ENCODE peak calls at places on chromosome 5, in ten cellular contexts. C is CD4-positive, alpha-beta T cell; Q is AG04450; M is endothelial cell of umbilical vein; U is lower lobe of right lung; V is IMR-90; E is heart left ventricle; T is pancreas; X is trophoblast cell; I is breast epithelium. W is an unnamed sample.

GRCh38 chr5:124139995-124140394 is 606.4 kb downstream of the ZNF608 start:
- DNase-seq in C (no peak), Q (no peak), M (no peak), U (no peak), V (no peak), E (no peak), T (no peak), X (no peak), I (no peak), W (no peak)

GRCh38 chr5:136613243-136613642 is 247.9 kb upstream of the TRPC7 start:
- DNase-seq in C (no peak), Q (no peak), M (no peak), U (no peak), V (no peak), E (no peak), T (no peak), X (no peak), I (no peak), W (no peak)

GRCh38 chr5:180069589-180070247 is 1.8 kb downstream of the RNF130 start:
- DNase-seq in C (no peak), Q (no peak), M (no peak), U (peak), V (no peak), E (peak), T (no peak), X (peak), I (peak), W (peak)

GRCh38 chr5:54904425-54904824 is 81.0 kb downstream of the ESM1 start:
- DNase-seq in C (no peak), Q (peak), M (peak), U (no peak), V (peak), E (no peak), T (no peak), X (peak), I (no peak), W (no peak)

GRCh38 chr5:1745806-1746370 is 53.7 kb downstream of the MRPL36 start:
- DNase-seq in C (no peak), Q (no peak), M (no peak), U (peak), V (no peak), E (peak), T (no peak), X (no peak), I (no peak), W (no peak)

GRCh38 chr5:141858084-141858765 is 20.0 kb downstream of the PCDH1 start:
- DNase-seq in C (no peak), Q (no peak), M (no peak), U (no peak), V (no peak), E (no peak), T (no peak), X (no peak), I (no peak), W (no peak)

GRCh38 chr5:162068412-162068811 is 839 bp downstream of the GABRG2 start:
- DNase-seq in C (no peak), Q (no peak), M (no peak), U (peak), V (no peak), E (no peak), T (peak), X (peak), I (no peak), W (peak)

GRCh38 chr5:119583684-119584083 is 45.7 kb upstream of the FAM170A start:
- DNase-seq in C (no peak), Q (no peak), M (no peak), U (no peak), V (no peak), E (no peak), T (no peak), X (peak), I (no peak), W (no peak)

GRCh38 chr5:141940695-141941271 is 17.1 kb downstream of the DELE1 start:
- DNase-seq in C (no peak), Q (no peak), M (no peak), U (no peak), V (peak), E (no peak), T (no peak), X (no peak), I (no peak), W (peak)

GRCh38 chr5:151178372-151178771 is 20.8 kb upstream of the ANXA6 start:
- DNase-seq in C (no peak), Q (no peak), M (no peak), U (no peak), V (no peak), E (no peak), T (no peak), X (no peak), I (no peak), W (no peak)

GRCh38 chr5:139710370-139711066 is 62.4 kb downstream of the CXXC5 start:
- DNase-seq in C (peak), Q (no peak), M (no peak), U (peak), V (peak), E (peak), T (peak), X (peak), I (peak), W (no peak)

GRCh38 chr5:157217289-157218024 is 36.8 kb downstream of the ITK start:
- DNase-seq in C (peak), Q (no peak), M (no peak), U (no peak), V (no peak), E (no peak), T (no peak), X (no peak), I (no peak), W (no peak)

DNA sequence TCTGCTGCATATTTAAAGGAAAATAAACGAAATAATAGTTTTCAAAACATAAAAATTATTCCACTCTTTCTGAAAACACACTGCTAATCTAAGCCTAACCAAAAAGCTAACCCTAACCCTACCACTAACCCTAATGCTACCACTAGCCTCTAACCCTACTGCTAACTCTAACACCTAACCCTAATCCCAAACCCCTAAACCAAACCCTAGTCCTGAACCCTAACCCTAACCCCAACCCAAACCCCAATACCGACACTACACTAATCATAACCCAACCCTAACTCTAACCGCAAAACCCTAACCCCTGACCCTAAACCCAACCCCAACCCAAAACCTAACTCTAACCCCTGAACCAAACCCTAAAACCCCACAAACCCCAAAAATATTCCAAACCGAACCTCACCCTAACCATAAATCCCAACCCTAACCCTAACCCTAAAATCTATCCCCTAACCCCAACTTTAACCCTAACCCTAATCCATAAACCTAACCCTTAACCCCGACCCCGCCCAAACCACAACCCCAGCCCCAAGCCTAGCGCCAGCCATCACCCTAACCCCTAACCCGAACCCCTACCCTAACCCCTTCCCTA is 41.9 kb upstream of the PLEKHG4B start:
- DNase-seq in C (no peak), Q (no peak), M (no peak), U (no peak), V (no peak), E (no peak), T (no peak), X (no peak), I (no peak), W (no peak)
- H3K27ac ChIP-seq in C (no peak), Q (no peak), M (no peak), U (no peak), V (no peak), E (no peak), T (no peak), X (no peak), I (no peak), W (no peak)

DNA sequence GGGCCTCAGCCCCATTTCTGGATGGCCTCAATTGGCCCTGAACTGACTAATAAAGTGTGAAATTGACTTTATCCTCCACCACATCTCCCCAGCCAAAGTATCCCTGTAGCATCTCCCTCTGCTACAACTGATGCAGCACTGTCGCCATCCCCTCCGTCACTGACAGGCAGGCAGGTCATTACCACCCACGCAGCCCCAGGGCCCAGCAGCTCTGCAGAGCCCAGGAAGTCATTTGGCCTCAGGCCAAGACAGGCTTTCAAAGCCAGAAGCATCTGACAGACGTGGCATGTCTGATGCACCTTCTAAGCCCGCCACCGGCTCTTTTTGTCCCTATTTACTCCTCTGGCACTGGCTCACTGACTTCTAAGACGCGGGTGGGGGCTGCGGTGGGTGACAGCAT is 65.3 kb downstream of the ARHGEF37 start:
- DNase-seq in C (peak), Q (no peak), M (no peak), U (no peak), V (peak), E (peak), T (no peak), X (peak), I (no peak), W (no peak)
- H3K27ac ChIP-seq in C (no peak), Q (no peak), M (no peak), U (no peak), V (no peak), E (no peak), T (no peak), X (no peak), I (no peak), W (no peak)

DNA sequence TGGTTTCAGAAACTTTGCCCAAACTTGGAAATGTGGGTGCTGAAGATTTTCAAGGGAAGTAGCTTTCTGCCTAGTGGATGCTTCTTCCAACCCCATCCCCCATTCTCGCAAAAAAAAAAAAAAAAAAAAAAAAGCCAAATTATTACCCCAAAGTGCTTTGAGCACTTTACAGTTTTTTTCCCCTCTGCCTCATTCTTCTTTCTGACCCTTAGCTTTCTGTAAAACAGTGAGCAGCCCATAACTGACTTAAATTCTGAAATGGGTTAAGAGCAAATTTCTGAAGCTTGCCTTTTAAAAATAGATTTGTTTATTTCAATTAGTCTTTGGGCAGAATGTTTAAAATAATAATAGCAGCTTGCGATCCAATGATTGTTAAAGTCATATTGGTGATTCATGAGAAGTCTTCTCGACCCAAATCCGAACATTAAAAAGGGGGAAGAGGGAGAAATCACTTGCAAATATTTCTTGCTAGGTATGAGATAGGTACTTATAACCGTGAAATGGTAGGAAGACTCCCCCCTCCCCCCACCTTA is 991 bp downstream of the FST start:
- DNase-seq in C (no peak), Q (no peak), M (no peak), U (no peak), V (peak), E (no peak), T (no peak), X (no peak), I (no peak), W (no peak)
- H3K27ac ChIP-seq in C (no peak), Q (peak), M (no peak), U (peak), V (peak), E (peak), T (no peak), X (peak), I (peak), W (no peak)

DNA sequence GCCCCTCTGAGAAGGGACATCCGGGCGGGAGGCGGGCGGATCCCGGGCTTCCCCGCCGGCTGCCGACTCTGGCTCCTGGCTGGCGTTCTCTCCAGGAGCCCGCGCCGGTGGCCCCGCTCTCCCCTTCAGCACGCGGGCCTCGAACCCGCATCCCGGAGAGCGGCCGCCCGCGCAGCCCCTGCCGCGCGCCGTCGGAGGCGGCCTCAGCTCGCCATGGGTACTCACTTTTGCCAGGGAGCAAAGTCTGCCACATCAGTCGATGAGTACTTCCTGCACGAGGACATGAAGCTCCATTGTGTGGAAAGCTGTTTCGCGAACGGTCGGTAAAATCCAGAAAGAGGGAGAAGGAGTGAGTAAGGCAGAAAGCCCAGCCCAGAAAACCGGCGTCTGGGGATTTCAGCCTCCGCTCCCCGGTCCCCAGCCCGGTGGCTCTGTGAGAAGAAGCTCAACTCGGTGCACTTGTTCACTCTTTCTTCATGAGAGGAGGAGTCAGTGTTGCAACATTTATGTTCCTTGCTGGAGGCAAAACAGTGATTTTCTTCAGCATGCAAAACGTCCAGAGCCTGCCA is at the start of gene PRLR:
- DNase-seq in C (no peak), Q (no peak), M (no peak), U (peak), V (peak), E (peak), T (peak), X (peak), I (peak), W (no peak)
- H3K27ac ChIP-seq in C (no peak), Q (no peak), M (no peak), U (no peak), V (no peak), E (no peak), T (peak), X (peak), I (peak), W (no peak)

GRCh38 chr5:56740000-56740399 is 75.3 kb upstream of the MAP3K1 start:
- DNase-seq in C (no peak), Q (no peak), M (peak), U (no peak), V (no peak), E (no peak), T (no peak), X (no peak), I (no peak), W (no peak)

GRCh38 chr5:56737002-56737621 is 78.2 kb upstream of the MAP3K1 start:
- DNase-seq in C (no peak), Q (no peak), M (peak), U (no peak), V (peak), E (peak), T (no peak), X (no peak), I (no peak), W (no peak)

GRCh38 chr5:56740868-56741267 is 74.5 kb upstream of the MAP3K1 start:
- DNase-seq in C (no peak), Q (no peak), M (no peak), U (no peak), V (no peak), E (no peak), T (no peak), X (no peak), I (no peak), W (no peak)

GRCh38 chr5:56735845-56736641 is 79.3 kb upstream of the MAP3K1 start:
- DNase-seq in C (no peak), Q (no peak), M (no peak), U (no peak), V (no peak), E (no peak), T (no peak), X (no peak), I (no peak), W (peak)

GRCh38 chr5:56737918-56738606 is 77.3 kb upstream of the MAP3K1 start:
- DNase-seq in C (no peak), Q (no peak), M (no peak), U (no peak), V (no peak), E (no peak), T (no peak), X (peak), I (no peak), W (no peak)
- H3K27ac ChIP-seq in C (no peak), Q (no peak), M (no peak), U (no peak), V (no peak), E (no peak), T (no peak), X (no peak), I (no peak), W (no peak)

GRCh38 chr5:84693256-84693655 is 308.6 kb upstream of the EDIL3 start:
- DNase-seq in C (no peak), Q (no peak), M (no peak), U (no peak), V (no peak), E (no peak), T (no peak), X (no peak), I (no peak), W (no peak)
- H3K27ac ChIP-seq in C (no peak), Q (no peak), M (no peak), U (no peak), V (no peak), E (no peak), T (no peak), X (no peak), I (no peak), W (peak)

GRCh38 chr5:14339467-14339866 is 196.3 kb downstream of the TRIO start:
- DNase-seq in C (no peak), Q (no peak), M (no peak), U (no peak), V (no peak), E (peak), T (peak), X (no peak), I (no peak), W (no peak)
- H3K27ac ChIP-seq in C (no peak), Q (no peak), M (no peak), U (no peak), V (peak), E (no peak), T (no peak), X (no peak), I (no peak), W (no peak)

GRCh38 chr5:670396-671270 is 22.5 kb downstream of the TPPP start:
- DNase-seq in C (no peak), Q (no peak), M (no peak), U (peak), V (no peak), E (peak), T (peak), X (peak), I (no peak), W (no peak)

GRCh38 chr5:669842-670395 is 23.2 kb downstream of the TPPP start:
- DNase-seq in C (no peak), Q (no peak), M (no peak), U (peak), V (no peak), E (peak), T (peak), X (peak), I (no peak), W (no peak)

GRCh38 chr5:666816-667498 is 26.2 kb downstream of the TPPP start:
- DNase-seq in C (no peak), Q (no peak), M (no peak), U (peak), V (no peak), E (peak), T (no peak), X (no peak), I (no peak), W (no peak)

GRCh38 chr5:669111-669841 is 23.9 kb downstream of the TPPP start:
- DNase-seq in C (no peak), Q (no peak), M (peak), U (peak), V (no peak), E (peak), T (peak), X (peak), I (no peak), W (peak)

GRCh38 chr5:668299-668995 is 24.7 kb downstream of the TPPP start:
- DNase-seq in C (no peak), Q (no peak), M (no peak), U (no peak), V (no peak), E (no peak), T (peak), X (no peak), I (no peak), W (no peak)
- H3K27ac ChIP-seq in C (no peak), Q (no peak), M (no peak), U (no peak), V (no peak), E (no peak), T (no peak), X (no peak), I (no peak), W (peak)